ENCODE peak calls at places on chromosomes 16 and 17, in five cellular contexts. S, K, V, I and U are unnamed samples.

GRCh38 chr17:60391419-60392041 is 403 bp downstream of the USP32 start:
- DNase-seq in K (no peak), S (no peak), I (no peak), V (no peak), U (no peak)

GRCh38 chr16:47460301-47460754 is 535 bp downstream of the ITFG1 start:
- DNase-seq in V (no peak), S (no peak), K (no peak), I (no peak), U (no peak)

GRCh38 chr16:27286446-27286845 is 17.9 kb upstream of the NSMCE1 start:
- DNase-seq in V (no peak), I (no peak), K (no peak), S (no peak), U (no peak)

GRCh38 chr16:81060576-81061306 is 16.3 kb downstream of the C16orf46 start:
- DNase-seq in K (no peak), I (no peak), V (no peak), S (no peak), U (no peak)

GRCh38 chr17:15659663-15660062 is 24.4 kb downstream of the TRIM16 start:
- DNase-seq in I (no peak), K (no peak), S (no peak), V (peak; percentile 77), U (peak; percentile 86)

GRCh38 chr17:47423406-47424295 is 99.9 kb downstream of the EFCAB13 start:
- DNase-seq in I (peak; percentile 17), K (peak; percentile 54), V (no peak), S (peak; percentile 72), U (peak; percentile 71)

GRCh38 chr16:85422374-85423185 is 190.5 kb upstream of the GSE1 start:
- DNase-seq in S (peak; percentile 64), I (peak; percentile 66), V (no peak), K (peak; percentile 65), U (peak; percentile 95)

GRCh38 chr16:54370653-54371052 is 84.1 kb upstream of the IRX3 start:
- DNase-seq in K (no peak), I (no peak), S (no peak), V (no peak), U (no peak)

GRCh38 chr17:67280279-67280678 is 35.3 kb upstream of the HELZ start:
- DNase-seq in V (no peak), I (peak; percentile 83), K (no peak), S (no peak), U (no peak)

GRCh38 chr17:79946352-79947231 is 89.1 kb downstream of the TBC1D16 start:
- DNase-seq in K (peak; percentile 54), I (no peak), V (no peak), S (no peak), U (no peak)

GRCh38 chr16:68311316-68311620 is 449 bp downstream of the PRMT7 start:
- DNase-seq in S (no peak), I (no peak), K (no peak), V (no peak), U (no peak)

GRCh38 chr17:32546031-32546444 is 59.2 kb downstream of the CDK5R1 start:
- DNase-seq in S (peak; percentile 58), V (no peak), K (no peak), I (no peak), U (no peak)

GRCh38 chr16:12527077-12527476 is 276.6 kb downstream of the CPPED1 start:
- DNase-seq in S (no peak), V (no peak), I (no peak), K (no peak), U (no peak)

GRCh38 chr17:71349908-71350600 is 770.8 kb upstream of the SOX9 start:
- DNase-seq in K (no peak), S (no peak), I (no peak), V (no peak), U (no peak)

GRCh38 chr16:4203748-4204147 is 38.1 kb downstream of the SRL start:
- DNase-seq in V (no peak), K (no peak), S (no peak), I (no peak), U (no peak)

GRCh38 chr17:77330602-77331081 is 189.9 kb downstream of the SEC14L1 start:
- DNase-seq in S (no peak), K (peak; percentile 65), I (no peak), V (no peak), U (peak; percentile 23)

GRCh38 chr17:63134867-63135266 is 168.8 kb downstream of the TANC2 start:
- DNase-seq in S (no peak), I (no peak), V (no peak), K (no peak), U (no peak)

GRCh38 chr16:58515871-58516767 is 802 bp downstream of the SETD6 start:
- DNase-seq in I (no peak), S (peak; percentile 71), K (peak; percentile 63), V (no peak), U (peak; percentile 70)

GRCh38 chr16:72637306-72637705 is 410.6 kb downstream of the ZFHX3 start:
- DNase-seq in I (no peak), K (no peak), S (no peak), V (no peak), U (no peak)

GRCh38 chr16:69888005-69888560 is 63.1 kb upstream of the CLEC18A start:
- DNase-seq in K (no peak), V (no peak), I (no peak), S (no peak), U (no peak)

GRCh38 chr16:2838928-2839327 is 8.8 kb downstream of the ZG16B start:
- DNase-seq in K (no peak), I (peak; percentile 56), V (no peak), S (peak; percentile 82), U (peak; percentile 79)

GRCh38 chr16:52086901-52087300 is 460.0 kb downstream of the TOX3 start:
- DNase-seq in K (no peak), I (no peak), S (no peak), V (no peak), U (no peak)

GRCh38 chr17:2957631-2958286 is 105.6 kb downstream of the OR1D5 start:
- DNase-seq in V (no peak), S (no peak), I (no peak), K (peak; percentile 50), U (peak; percentile 20)

GRCh38 chr17:68195667-68196393 is 52.0 kb upstream of the AMZ2 start:
- DNase-seq in S (peak; percentile 77), V (no peak), I (no peak), K (no peak), U (no peak)

GRCh38 chr16:82603784-82604411 is 22.9 kb upstream of the CDH13 start:
- DNase-seq in I (peak; percentile 51), S (no peak), K (no peak), V (peak; percentile 13), U (peak; percentile 35)

GRCh38 chr17:55730380-55730779 is 7.7 kb upstream of the TMEM100 start:
- DNase-seq in K (no peak), I (no peak), S (no peak), V (no peak), U (no peak)

GRCh38 chr16:11497329-11497805 is 89.4 kb downstream of the LITAF start:
- DNase-seq in S (peak; percentile 67), I (peak; percentile 95), V (peak; percentile 85), K (peak; percentile 92), U (peak; percentile 97)

GRCh38 chr16:73793286-73793685 is 503.3 kb upstream of the PSMD7 start:
- DNase-seq in K (no peak), V (no peak), I (no peak), S (no peak), U (no peak)

GRCh38 chr17:75685508-75685907 is 18.4 kb downstream of the SAP30BP start:
- DNase-seq in K (peak; percentile 34), V (no peak), I (no peak), S (no peak), U (no peak)

GRCh38 chr17:69539781-69540319 is 125.4 kb downstream of the MAP2K6 start:
- DNase-seq in I (no peak), S (no peak), V (no peak), K (no peak), U (no peak)

GRCh38 chr17:64779344-64780095 is 117.4 kb upstream of the SMURF2 start:
- DNase-seq in I (no peak), K (no peak), S (peak; percentile 75), V (no peak), U (no peak)

DNA sequence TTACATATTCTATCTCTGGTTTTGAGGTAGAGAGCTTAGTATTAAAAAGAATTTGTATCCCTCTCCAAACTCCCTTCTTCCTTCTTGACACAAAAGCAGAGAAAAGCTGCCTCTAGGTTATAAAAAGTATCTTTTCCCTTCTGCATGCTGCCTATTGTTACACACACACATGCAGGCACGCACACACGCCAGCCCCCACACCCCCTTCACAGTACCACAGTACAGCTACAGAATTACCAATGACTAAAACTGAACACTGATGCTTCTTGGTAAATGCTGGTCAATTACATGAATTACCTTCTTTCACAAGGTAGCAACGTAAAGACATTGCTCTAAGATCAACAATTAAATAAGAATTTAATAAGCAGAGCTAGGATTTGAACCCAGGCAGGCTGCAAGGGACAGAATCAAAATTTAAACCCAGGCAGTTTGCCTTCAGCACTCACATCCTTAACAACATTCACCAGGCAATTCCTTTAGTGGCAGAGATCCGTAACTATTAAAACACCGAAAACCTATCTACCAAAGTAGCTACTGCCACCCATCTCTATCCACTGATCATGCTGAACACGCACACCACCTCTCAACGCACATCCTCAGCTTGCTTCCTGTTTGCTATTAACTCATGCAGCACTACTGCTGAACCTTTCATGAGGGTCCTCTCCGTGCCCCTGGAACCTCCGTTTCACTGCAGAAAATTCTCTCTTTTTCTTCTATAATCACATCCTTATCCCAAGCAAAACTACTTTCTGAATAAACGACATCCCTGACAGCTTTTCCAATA is 37.8 kb downstream of the YWHAE start:
- DNase-seq in K (no peak), V (no peak), S (no peak), I (no peak), U (no peak)
- H3K4me1 ChIP-seq in K (peaks cover 67% of the 10 kb centered on the region), V (peaks cover 9% of the 10 kb centered on the region), S (no peaks in the 10 kb centered on the region), I (peaks cover 4% of the 10 kb centered on the region), U (peaks cover 49% of the 10 kb centered on the region)

GRCh38 chr17:45317113-45317820 is 447 bp upstream of the MAP3K14 start:
- DNase-seq in I (peak; percentile 100), V (peak; percentile 100), K (peak; percentile 100), S (peak; percentile 99), U (peak; percentile 100)
- TF ChIP-seq POLR2A in I (no peak), V (peak; percentile 25), K (peak; percentile 33), S (no peak), U (no peak)

GRCh38 chr17:57892820-57893595 is 43.2 kb upstream of the MRPS23 start:
- DNase-seq in I (peak; percentile 85), K (peak; percentile 99), V (peak; percentile 75), S (peak; percentile 71), U (peak; percentile 81)
- TF ChIP-seq POLR2AphosphoS5 in I (peak; percentile 63), K (peak; percentile 91), V (peak; percentile 11), S (no peak), U (peak; percentile 96)

DNA sequence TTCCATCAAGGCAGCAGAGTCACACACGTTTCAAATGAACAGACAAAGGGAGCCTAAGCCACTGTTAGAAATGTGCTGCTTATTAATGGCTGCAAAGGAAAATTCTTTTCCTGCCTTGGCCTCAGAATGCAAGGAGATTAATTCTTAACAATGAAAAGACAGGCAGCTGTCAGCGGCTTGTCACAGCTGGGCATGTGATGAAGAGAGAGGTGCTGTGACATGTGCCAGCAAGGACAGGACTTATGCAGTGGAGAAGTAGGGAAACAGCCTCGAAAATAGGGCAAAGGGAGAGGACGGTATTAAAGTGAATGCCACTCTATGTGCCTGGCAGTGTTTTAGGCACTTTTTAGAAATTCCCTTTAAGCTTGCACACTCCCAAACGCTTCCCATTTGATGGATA is 100.0 kb upstream of the CLEC3A start:
- DNase-seq in K (no peak), S (no peak), I (no peak), V (no peak), U (no peak)
- H3K4me1 ChIP-seq in K (peaks cover 19% of the 10 kb centered on the region), S (peaks cover 3% of the 10 kb centered on the region), I (no peaks in the 10 kb centered on the region), V (no peaks in the 10 kb centered on the region), U (peaks cover 23% of the 10 kb centered on the region)